ENCODE peak calls at places on chromosomes 2 and 18, in ten cellular contexts. T is heart right ventricle; Z is tibial artery; U is posterior vena cava; A is posterior cingulate gyrus; M is stimulated activated naive CD8-positive, alpha-beta T cell treated with anti-CD3 and anti-CD28 coated beads, Interleukin-15, amount 100 ng/mL, for 72 hours; I is CD8-positive, alpha-beta memory T cell; F is NCI-H1417 treated with DMSO at 0.1 percent for 48 hours; J is A549; N is amniotic epithelial cell. D is an unnamed sample.

GRCh38 chr18:76258209-76258608 is 236.8 kb downstream of the ZNF516 start:
- DNase-seq in T (no peak), Z (no peak), U (no peak), A (no peak), M (no peak), I (no peak), F (no peak), J (no peak), N (peak), D (no peak)

GRCh38 chr2:20584045-20584636 is 66.8 kb downstream of the HS1BP3 start:
- DNase-seq in T (peak), Z (no peak), U (peak), A (no peak), M (no peak), I (no peak), F (no peak), J (no peak), N (peak), D (peak)

GRCh38 chr2:118851650-118852049 is 4.2 kb upstream of the EN1 start:
- DNase-seq in T (no peak), Z (no peak), U (no peak), A (no peak), M (no peak), I (no peak), F (no peak), J (no peak), N (no peak), D (no peak)

GRCh38 chr2:188322569-188323531 is 31.2 kb downstream of the GULP1 start:
- DNase-seq in T (no peak), Z (no peak), U (no peak), A (no peak), M (no peak), I (no peak), F (no peak), J (peak), N (peak), D (no peak)

GRCh38 chr2:85503611-85504433 is 35.1 kb upstream of the MAT2A start:
- DNase-seq in T (no peak), Z (peak), U (no peak), A (no peak), M (no peak), I (no peak), F (no peak), J (no peak), N (peak), D (no peak)

GRCh38 chr18:44943201-44943881 is 262.7 kb downstream of the SETBP1 start:
- DNase-seq in T (no peak), Z (no peak), U (no peak), A (no peak), M (no peak), I (no peak), F (no peak), J (no peak), N (peak), D (no peak)

GRCh38 chr2:177905640-177906039 is 166.9 kb downstream of the PDE11A start:
- DNase-seq in T (no peak), Z (no peak), U (no peak), A (no peak), M (no peak), I (no peak), F (no peak), J (no peak), N (no peak), D (no peak)

GRCh38 chr2:68157002-68157401 is 686 bp upstream of the PNO1 start:
- DNase-seq in T (peak), Z (no peak), U (no peak), A (no peak), M (no peak), I (no peak), F (no peak), J (no peak), N (peak), D (peak)

GRCh38 chr2:109459485-109459884 is 154.3 kb downstream of the SEPTIN10 start:
- DNase-seq in T (no peak), Z (peak), U (peak), A (no peak), M (no peak), I (no peak), F (no peak), J (no peak), N (no peak), D (peak)

GRCh38 chr2:10390369-10390801 is 57.7 kb downstream of the ODC1 start:
- DNase-seq in T (no peak), Z (no peak), U (no peak), A (no peak), M (no peak), I (no peak), F (no peak), J (no peak), N (no peak), D (no peak)

GRCh38 chr2:76749858-76750257 is 772.3 kb downstream of the LRRTM4 start:
- DNase-seq in T (no peak), Z (no peak), U (no peak), A (no peak), M (no peak), I (no peak), F (no peak), J (no peak), N (peak), D (no peak)

GRCh38 chr2:19363474-19363778 is 5.0 kb upstream of the OSR1 start:
- DNase-seq in T (no peak), Z (no peak), U (no peak), A (no peak), M (no peak), I (no peak), F (no peak), J (no peak), N (no peak), D (no peak)

GRCh38 chr2:117057021-117057420 is 757.5 kb upstream of the DDX18 start:
- DNase-seq in T (no peak), Z (no peak), U (no peak), A (no peak), M (no peak), I (no peak), F (no peak), J (no peak), N (no peak), D (no peak)

GRCh38 chr2:130337735-130338325 is 4.9 kb upstream of the IMP4 start:
- DNase-seq in T (no peak), Z (no peak), U (no peak), A (no peak), M (no peak), I (no peak), F (no peak), J (no peak), N (peak), D (no peak)

GRCh38 chr18:11947214-11948119 is 33.8 kb upstream of the IMPA2 start:
- DNase-seq in T (peak), Z (peak), U (peak), A (peak), M (peak), I (peak), F (no peak), J (peak), N (peak), D (peak)